ENCODE peak calls at places on chromosomes 2 and 18, in six cellular contexts. M is Panc1, K is WERI-Rb-1, O is hepatocyte, G is foreskin fibroblast, W is GM12864. J is an unnamed sample.

GRCh38 chr2:234406085-234406484 is 90.8 kb downstream of the ARL4C start:
- DNase-seq in K (peak), G (no peak), W (no peak), O (no peak), M (no peak), J (no peak)

GRCh38 chr18:64037812-64038414 is 68.0 kb downstream of the SERPINB8 start:
- DNase-seq in O (peak), G (no peak), M (no peak), K (no peak), W (no peak), J (no peak)

GRCh38 chr18:63207154-63207790 is 112.3 kb downstream of the BCL2 start:
- DNase-seq in O (no peak), G (no peak), W (no peak), K (no peak), M (no peak), J (no peak)

GRCh38 chr18:76573325-76574025 is 78.4 kb upstream of the ZNF516 start:
- DNase-seq in O (no peak), G (peak), M (no peak), W (no peak), K (no peak), J (no peak)

GRCh38 chr18:6881034-6881800 is 151.7 kb downstream of the ARHGAP28 start:
- DNase-seq in O (peak), K (peak), W (no peak), M (no peak), G (peak), J (peak)

GRCh38 chr2:216082388-216082733 is 642 bp downstream of the TMEM169 start:
- DNase-seq in W (no peak), M (no peak), O (no peak), K (no peak), G (no peak), J (no peak)

GRCh38 chr2:223995569-223995968 is 38.3 kb downstream of the MRPL44 start:
- DNase-seq in G (peak), W (no peak), O (no peak), M (no peak), K (no peak), J (no peak)

GRCh38 chr2:213251618-213252017 is 32.6 kb upstream of the SPAG16 start:
- DNase-seq in W (no peak), O (peak), M (no peak), G (peak), K (no peak), J (peak)

GRCh38 chr2:216657086-216657855 is 24.1 kb downstream of the IGFBP2 start:
- DNase-seq in M (no peak), K (no peak), O (no peak), G (peak), W (no peak), J (no peak)

GRCh38 chr2:233441161-233442027 is 87.1 kb downstream of the DGKD start:
- DNase-seq in G (no peak), W (no peak), O (no peak), K (no peak), M (no peak), J (no peak)

GRCh38 chr2:3873899-3874298 is 170.5 kb downstream of the DCDC2C start:
- DNase-seq in M (no peak), G (no peak), O (no peak), W (no peak), K (no peak), J (no peak)

GRCh38 chr18:34159691-34160185 is 65.0 kb downstream of the NOL4 start:
- DNase-seq in W (no peak), M (no peak), K (no peak), G (no peak), O (no peak), J (no peak)

GRCh38 chr2:30969006-30969405 is 161.8 kb upstream of the CAPN13 start:
- DNase-seq in G (no peak), W (no peak), M (no peak), K (no peak), O (no peak), J (no peak)

GRCh38 chr2:71813801-71814470 is 333.7 kb downstream of the CYP26B1 start:
- DNase-seq in G (no peak), K (no peak), O (no peak), M (no peak), W (no peak), J (no peak)

GRCh38 chr18:75283758-75284157 is 73.2 kb downstream of the TSHZ1 start:
- DNase-seq in K (no peak), W (no peak), G (no peak), M (no peak), O (no peak), J (no peak)

GRCh38 chr2:200311139-200311538 is 4.6 kb downstream of the SPATS2L start:
- DNase-seq in K (no peak), M (no peak), W (no peak), O (no peak), G (no peak), J (no peak)

GRCh38 chr2:129623783-129624182 is 355.7 kb upstream of the RAB6C start:
- DNase-seq in W (no peak), M (no peak), K (no peak), O (no peak), G (no peak), J (no peak)

GRCh38 chr18:71529708-71530303 is 1014.3 kb downstream of the CBLN2 start:
- DNase-seq in M (no peak), K (no peak), G (no peak), O (no peak), W (no peak), J (peak)

GRCh38 chr2:48530033-48530804 is at the start of gene STON1:
- DNase-seq in G (peak), M (no peak), W (no peak), K (peak), O (peak), J (no peak)

GRCh38 chr2:147715807-147716206 is 129.0 kb upstream of the ACVR2A start:
- DNase-seq in O (no peak), K (no peak), M (no peak), W (no peak), G (no peak), J (no peak)

GRCh38 chr2:13819896-13820295 is 812.6 kb upstream of the LRATD1 start:
- DNase-seq in G (no peak), W (no peak), K (no peak), O (no peak), M (no peak), J (no peak)

GRCh38 chr18:12559319-12559718 is 98.6 kb downstream of the SPIRE1 start:
- DNase-seq in W (no peak), M (no peak), O (no peak), G (no peak), K (no peak), J (no peak)

GRCh38 chr2:149799296-149799695 is 211.7 kb upstream of the MMADHC start:
- DNase-seq in O (peak), W (no peak), G (peak), K (no peak), M (peak), J (no peak)

GRCh38 chr2:31785876-31786275 is 205.1 kb upstream of the SRD5A2 start:
- DNase-seq in K (no peak), O (peak), G (no peak), W (no peak), M (no peak), J (no peak)

GRCh38 chr2:105885456-105885855 is 140.7 kb downstream of the NCK2 start:
- DNase-seq in M (no peak), O (no peak), G (no peak), K (no peak), W (no peak), J (no peak)

GRCh38 chr2:238771193-238771592 is 76.7 kb upstream of the TWIST2 start:
- DNase-seq in W (no peak), K (no peak), G (no peak), M (no peak), O (peak), J (no peak)

GRCh38 chr2:171515672-171516298 is 6.5 kb upstream of the CYBRD1 start:
- DNase-seq in W (no peak), M (no peak), G (peak), O (no peak), K (no peak), J (no peak)

GRCh38 chr18:5693637-5694175 is 149.9 kb upstream of the EPB41L3 start:
- DNase-seq in O (no peak), G (no peak), M (no peak), K (no peak), W (no peak), J (no peak)

GRCh38 chr2:102442967-102443828 is 20.2 kb downstream of the IL18RAP start:
- DNase-seq in K (no peak), W (no peak), G (peak), M (peak), O (peak), J (no peak)

GRCh38 chr2:238281826-238282480 is 6.5 kb downstream of the PER2 start:
- DNase-seq in K (no peak), W (no peak), O (no peak), G (no peak), M (no peak), J (no peak)

GRCh38 chr2:178553047-178553446 is 72.8 kb downstream of the PLEKHA3 start:
- DNase-seq in G (peak), K (no peak), O (no peak), W (no peak), M (peak), J (peak)

GRCh38 chr2:61151434-61151833 is 10.6 kb upstream of the C2orf74 start:
- DNase-seq in K (no peak), G (peak), O (no peak), W (no peak), M (no peak), J (no peak)

GRCh38 chr2:218024871-218025270 is 22.1 kb upstream of the TNS1 start:
- DNase-seq in M (no peak), G (no peak), K (no peak), O (no peak), W (no peak), J (no peak)

GRCh38 chr2:106990307-106990706 is 104.3 kb upstream of the ST6GAL2 start:
- DNase-seq in K (no peak), O (no peak), G (peak), W (no peak), M (no peak), J (peak)

GRCh38 chr2:46993501-46993900 is 77.9 kb upstream of the MCFD2 start:
- DNase-seq in M (no peak), G (no peak), K (no peak), W (no peak), O (no peak), J (no peak)

GRCh38 chr2:181818826-181819225 is 72.7 kb upstream of the ITPRID2 start:
- DNase-seq in M (no peak), K (no peak), O (no peak), W (no peak), G (no peak), J (no peak)

GRCh38 chr2:1838426-1838825 is 94.1 kb upstream of the PXDN start:
- DNase-seq in K (no peak), W (no peak), G (no peak), O (no peak), M (no peak), J (no peak)

DNA sequence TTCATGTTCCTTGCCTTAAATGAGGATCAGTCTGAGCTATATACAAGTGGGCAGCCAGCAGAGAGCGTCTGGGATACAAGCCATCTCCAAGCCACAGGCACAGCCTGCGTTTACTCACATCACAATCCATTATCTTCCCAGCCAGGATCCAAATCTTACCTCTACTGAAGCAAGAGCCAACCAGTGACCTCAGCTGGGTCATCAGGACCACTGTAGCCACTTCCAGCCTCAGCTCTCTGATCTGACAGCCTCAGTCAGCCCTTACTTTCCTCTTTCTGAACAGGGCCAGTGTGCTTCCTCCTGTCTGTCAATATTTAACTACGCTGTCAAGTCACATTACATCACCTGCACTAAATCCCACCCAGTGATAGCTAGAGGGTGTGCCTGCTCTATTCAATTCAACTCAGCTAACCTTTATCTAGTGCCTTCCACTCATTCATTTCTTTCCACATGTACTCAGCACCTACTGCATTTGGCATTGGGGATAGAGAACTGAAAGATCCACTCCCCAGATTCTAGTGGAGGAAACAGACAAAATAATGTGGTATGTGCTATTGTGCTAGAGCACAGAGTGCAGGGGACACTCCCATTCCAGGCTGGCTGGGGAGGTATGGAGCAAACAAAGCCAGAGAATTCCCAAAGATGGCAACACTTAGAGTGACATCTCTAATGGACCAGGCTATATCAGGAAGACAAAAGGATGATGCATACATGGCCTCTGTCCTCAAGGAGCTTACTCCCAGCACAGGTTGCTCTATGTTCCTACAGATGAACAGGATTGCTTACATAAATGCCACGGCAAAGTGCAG is 146.5 kb downstream of the NCKAP5 start:
- DNase-seq in W (no peak), O (peak), M (no peak), G (no peak), K (peak), J (peak)
- TF ChIP-seq CTCF in W (no peak), O (no peak), M (no peak), G (no peak), K (peak), J (peak)

DNA sequence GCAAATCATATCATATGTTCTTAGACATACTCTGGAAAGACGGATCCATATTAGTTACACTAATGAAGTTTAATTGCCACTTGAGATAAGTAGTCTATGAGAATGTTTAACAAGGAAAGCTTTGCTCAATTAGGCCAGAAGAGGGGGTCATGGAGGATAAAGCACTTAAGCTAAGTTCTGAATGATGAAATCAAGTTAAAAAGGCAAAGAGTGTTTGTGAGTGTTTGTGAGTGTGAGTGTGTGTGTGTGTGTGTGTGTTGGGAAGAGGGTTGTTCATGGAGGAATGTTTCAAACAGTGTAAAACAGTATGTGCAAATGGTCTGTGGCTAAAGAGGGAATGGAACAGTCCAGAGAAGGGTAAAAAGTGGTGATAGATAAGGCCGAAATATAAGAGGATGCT is 360.9 kb downstream of the ERBB4 start:
- DNase-seq in G (no peak), W (no peak), M (no peak), O (no peak), K (no peak), J (no peak)
- TF ChIP-seq CTCF in G (no peak), W (peak), M (no peak), O (no peak), K (no peak), J (peak)

GRCh38 chr18:58045265-58046086 is 1.4 kb downstream of the NEDD4L start:
- DNase-seq in M (no peak), O (peak), K (peak), G (no peak), W (no peak), J (no peak)

GRCh38 chr18:58042826-58043362 is 1.1 kb upstream of the NEDD4L start:
- DNase-seq in O (no peak), K (no peak), W (no peak), G (no peak), M (no peak), J (no peak)

GRCh38 chr18:58046087-58046793 is 2.2 kb downstream of the NEDD4L start:
- DNase-seq in M (no peak), O (peak), W (no peak), G (no peak), K (no peak), J (no peak)

GRCh38 chr18:58043452-58044369 is at the start of gene NEDD4L:
- DNase-seq in W (peak), K (peak), O (peak), G (peak), M (peak), J (peak)

DNA sequence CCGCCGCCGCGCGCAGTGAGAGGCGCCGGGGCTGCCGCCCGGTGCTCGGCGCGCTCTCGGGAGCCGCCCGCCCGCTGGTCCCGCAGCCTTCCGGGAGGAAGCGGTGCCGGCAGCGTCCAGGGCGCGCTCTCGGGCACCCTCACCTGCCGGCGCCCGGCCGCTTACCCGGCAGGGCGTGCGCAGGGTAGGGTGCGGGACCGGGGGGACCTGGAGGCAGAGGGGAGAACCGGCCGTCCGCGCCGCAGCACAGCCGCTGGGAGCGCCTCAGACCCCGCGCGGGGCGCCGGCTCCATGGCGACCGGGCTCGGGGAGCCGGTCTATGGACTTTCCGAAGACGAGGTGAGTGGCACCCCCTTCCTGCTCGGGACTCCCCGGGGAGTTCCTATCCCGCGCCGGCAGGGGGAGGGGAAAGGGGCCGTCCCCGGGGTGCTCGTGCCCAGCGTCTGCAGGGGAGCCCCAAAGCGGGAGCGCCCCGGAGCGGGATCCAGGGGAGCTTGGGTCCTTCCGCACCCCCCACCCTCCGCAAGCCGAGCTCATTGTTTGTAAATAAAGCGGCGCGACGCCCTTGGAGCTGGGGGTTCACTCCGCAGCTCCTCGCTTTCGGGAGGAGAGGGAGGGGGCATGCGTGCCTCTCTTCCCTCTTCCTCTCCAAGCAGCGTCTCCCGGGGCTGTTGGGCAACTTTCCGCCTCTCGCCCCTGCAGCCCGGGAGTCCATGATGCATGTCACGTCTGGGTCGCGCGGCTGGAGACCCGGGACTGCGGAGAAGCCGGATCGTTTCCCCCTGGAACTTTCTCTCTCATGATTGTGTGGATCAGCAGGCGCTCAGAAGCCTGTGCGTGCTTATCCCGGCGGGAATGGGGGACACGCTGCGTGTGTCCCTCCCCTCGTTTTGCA is 591 bp downstream of the NEDD4L start:
- DNase-seq in G (no peak), O (peak), W (no peak), K (peak), M (no peak), J (no peak)
- TF ChIP-seq CTCF in G (no peak), O (no peak), W (no peak), K (no peak), M (no peak), J (peak)

DNA sequence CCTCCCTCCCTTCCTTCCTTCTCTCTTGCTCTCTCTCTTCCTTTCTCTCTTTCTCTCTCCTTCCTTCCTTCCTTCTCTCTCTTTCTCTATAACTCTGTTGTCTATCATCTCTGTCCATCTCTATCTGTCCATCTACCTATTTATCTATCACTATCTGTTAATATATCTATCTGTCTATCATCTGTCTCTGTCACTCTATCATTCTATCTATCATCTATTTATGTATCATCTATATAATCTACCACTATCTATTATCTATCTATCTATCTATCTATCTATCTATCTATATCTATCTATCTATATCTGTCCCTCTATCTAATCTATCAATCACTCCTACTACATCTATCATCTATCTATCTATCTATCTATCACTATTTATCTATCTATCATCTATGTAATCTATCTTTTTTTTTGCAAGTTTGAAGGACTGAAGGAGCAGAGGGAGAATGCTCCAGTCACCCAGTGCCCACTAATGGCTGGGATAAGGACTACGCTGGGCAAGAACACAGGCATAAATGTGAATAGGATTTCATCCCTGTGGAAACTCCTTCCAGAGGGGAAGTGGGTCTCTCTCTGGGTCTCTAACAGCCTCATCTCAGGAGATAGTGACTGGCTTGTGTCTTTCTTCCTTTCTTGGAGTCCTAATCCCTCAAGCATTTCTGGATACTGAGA is 427.0 kb downstream of the LPIN1 start:
- DNase-seq in M (no peak), W (no peak), G (no peak), K (no peak), O (no peak), J (no peak)
- TF ChIP-seq CTCF in M (peak), W (peak), G (peak), K (peak), O (no peak), J (peak)

J was measured in AG04450.